ENCODE peak calls at places on chromosome 6, in four cellular contexts. M is HEK293T, U is HTR-8/SVneo, S is mesendoderm. V is an unnamed sample.

GRCh38 chr6:100622907-100623692 is 158.4 kb upstream of the SIM1 start:
- DNase-seq in M (no peak), U (no peak), S (no peak), V (no peak)

GRCh38 chr6:102075539-102075938 is 682.0 kb downstream of the GRIK2 start:
- DNase-seq in M (no peak), U (no peak), S (no peak), V (no peak)

GRCh38 chr6:35081426-35081851 is 59.7 kb downstream of the TCP11 start:
- DNase-seq in M (no peak), U (no peak), S (no peak), V (no peak)

GRCh38 chr6:116971959-116972358 is 94.9 kb downstream of the RFX6 start:
- DNase-seq in M (peak), U (peak), S (peak), V (peak)

GRCh38 chr6:104613416-104614001 is 246.2 kb downstream of the HACE1 start:
- DNase-seq in M (no peak), U (peak), S (peak), V (no peak)

GRCh38 chr6:8982659-8983058 is 547.3 kb upstream of the SLC35B3 start:
- DNase-seq in M (no peak), U (no peak), S (no peak), V (no peak)

GRCh38 chr6:150905769-150906168 is 40.3 kb downstream of the MTHFD1L start:
- DNase-seq in M (peak), U (no peak), S (peak), V (no peak)

GRCh38 chr6:11333292-11333849 is 100.9 kb upstream of the NEDD9 start:
- DNase-seq in M (no peak), U (no peak), S (no peak), V (no peak)

GRCh38 chr6:29926081-29926794 is 16.1 kb upstream of the HLA-A start:
- DNase-seq in M (no peak), U (no peak), S (no peak), V (peak)

GRCh38 chr6:139109558-139109957 is 25.3 kb upstream of the HECA start:
- DNase-seq in M (no peak), U (no peak), S (peak), V (peak)

GRCh38 chr6:45419574-45420082 is 41.9 kb upstream of the SUPT3H start:
- DNase-seq in M (peak), U (no peak), S (peak), V (peak)

GRCh38 chr6:41563060-41563776 is 17.0 kb downstream of the FOXP4 start:
- DNase-seq in M (no peak), U (no peak), S (peak), V (no peak)

GRCh38 chr6:12343440-12344162 is 53.4 kb downstream of the EDN1 start:
- DNase-seq in M (no peak), U (no peak), S (no peak), V (peak)

GRCh38 chr6:37473364-37474095 is 26.2 kb downstream of the CCDC167 start:
- DNase-seq in M (no peak), U (peak), S (no peak), V (peak)

GRCh38 chr6:167559675-167560479 is 235.0 kb downstream of the TTLL2 start:
- DNase-seq in M (no peak), U (no peak), S (no peak), V (peak)

GRCh38 chr6:146785001-146785585 is 186.3 kb downstream of the ADGB start:
- DNase-seq in M (peak), U (peak), S (peak), V (peak)

GRCh38 chr6:13396241-13396792 is 68.0 kb upstream of the TBC1D7 start:
- DNase-seq in M (no peak), U (no peak), S (no peak), V (no peak)

GRCh38 chr6:98124176-98124575 is 710.2 kb upstream of the POU3F2 start:
- DNase-seq in M (no peak), U (no peak), S (no peak), V (no peak)

GRCh38 chr6:109526905-109527628 is 44.0 kb upstream of the ZBTB24 start:
- DNase-seq in M (peak), U (peak), S (peak), V (peak)

GRCh38 chr6:137697267-137697938 is 169.7 kb upstream of the TNFAIP3 start:
- DNase-seq in M (no peak), U (peak), S (peak), V (peak)

GRCh38 chr6:39452306-39452705 is 129.8 kb upstream of the KCNK16 start:
- DNase-seq in M (no peak), U (no peak), S (no peak), V (no peak)

GRCh38 chr6:166760288-166760687 is 133.2 kb upstream of the RPS6KA2 start:
- DNase-seq in M (no peak), U (no peak), S (peak), V (no peak)

GRCh38 chr6:157879034-157879872 is 56.2 kb downstream of the SNX9 start:
- DNase-seq in M (no peak), U (no peak), S (peak), V (no peak)

GRCh38 chr6:33800248-33800647 is 3.6 kb downstream of the MLN start:
- DNase-seq in M (no peak), U (no peak), S (no peak), V (no peak)

GRCh38 chr6:34243131-34243771 is 5.6 kb downstream of the SMIM29 start:
- DNase-seq in M (peak), U (no peak), S (no peak), V (no peak)

GRCh38 chr6:90025418-90026089 is 131.3 kb downstream of the GJA10 start:
- DNase-seq in M (peak), U (peak), S (no peak), V (peak)

GRCh38 chr6:143545976-143546547 is 34.5 kb upstream of the FUCA2 start:
- DNase-seq in M (no peak), U (no peak), S (no peak), V (no peak)

GRCh38 chr6:122553697-122554096 is 56.5 kb upstream of the PKIB start:
- DNase-seq in M (no peak), U (no peak), S (no peak), V (no peak)

V was measured in body of pancreas.